ENCODE peak calls at places on chromosomes 11 and 22, in ten cellular contexts. Y is mammary epithelial cell; G is PC-3; N is IMR-90; J is CD8-positive, alpha-beta T cell; E is upper lobe of right lung; S is uterus; O is gastrocnemius medialis; A is heart left ventricle; K is brain microvascular endothelial cell. V is an unnamed sample.
A peak's percentile ranks its signal among the peaks of the same experiment; 100 is the strongest.

GRCh38 chr11:291281-292210 is 2.6 kb downstream of the PGGHG start:
- DNase-seq in N (no peak), Y (no peak), G (no peak), K (no peak), O (no peak), E (peak; percentile 63), J (no peak), S (no peak), A (peak; percentile 54), V (no peak)

GRCh38 chr22:20154602-20155183 is 3.8 kb upstream of the CCDC188 start:
- DNase-seq in E (no peak), N (no peak), A (no peak), S (no peak), K (no peak), Y (no peak), G (no peak), O (no peak), J (no peak), V (no peak)

GRCh38 chr11:2883717-2884423 is 1.7 kb downstream of the CDKN1C start:
- DNase-seq in G (no peak), J (no peak), S (no peak), N (no peak), Y (no peak), K (no peak), O (no peak), A (peak; percentile 79), E (no peak), V (no peak)

GRCh38 chr22:29517215-29517908 is 36.2 kb downstream of the THOC5 start:
- DNase-seq in J (no peak), N (no peak), A (no peak), Y (no peak), O (peak; percentile 9), E (no peak), K (no peak), S (no peak), G (no peak), V (no peak)

GRCh38 chr11:132115454-132115853 is 745.0 kb downstream of the NTM start:
- DNase-seq in Y (no peak), J (no peak), G (peak; percentile 44), E (no peak), O (no peak), S (no peak), A (no peak), K (peak; percentile 79), N (peak; percentile 67), V (peak; percentile 66)

GRCh38 chr11:70397336-70397982 is 870 bp upstream of the CTTN start:
- DNase-seq in K (peak; percentile 14), G (no peak), S (no peak), A (no peak), O (no peak), E (no peak), Y (no peak), N (peak; percentile 30), J (no peak), V (no peak)

GRCh38 chr11:61071208-61071681 is 31.0 kb upstream of the CD5 start:
- DNase-seq in Y (no peak), O (no peak), A (no peak), G (no peak), K (no peak), S (no peak), J (peak; percentile 37), N (no peak), E (no peak), V (no peak)

GRCh38 chr22:29481265-29482000 is 1.4 kb downstream of the NEFH start:
- DNase-seq in S (no peak), A (no peak), Y (no peak), G (no peak), K (no peak), O (no peak), E (no peak), J (no peak), N (no peak), V (no peak)

GRCh38 chr11:74720596-74721478 is 10.4 kb downstream of the CHRDL2 start:
- DNase-seq in K (no peak), S (peak; percentile 86), O (no peak), A (peak; percentile 81), G (no peak), Y (no peak), E (peak; percentile 76), N (peak; percentile 89), J (no peak), V (no peak)

GRCh38 chr11:9462806-9463537 is 2.2 kb downstream of the ZNF143 start:
- DNase-seq in N (no peak), G (peak; percentile 61), O (no peak), K (no peak), E (no peak), J (no peak), Y (peak; percentile 41), S (no peak), A (no peak), V (peak; percentile 65)

GRCh38 chr11:64110465-64111375 is 55.2 kb downstream of the MACROD1 start:
- DNase-seq in E (no peak), G (no peak), N (no peak), A (no peak), O (no peak), Y (no peak), K (no peak), J (no peak), S (no peak), V (no peak)

GRCh38 chr11:64112771-64113461 is 53.0 kb downstream of the MACROD1 start:
- DNase-seq in O (no peak), Y (no peak), J (no peak), S (no peak), E (no peak), K (no peak), N (no peak), G (no peak), A (no peak), V (no peak)

GRCh38 chr11:64113462-64113780 is 52.5 kb downstream of the MACROD1 start:
- DNase-seq in J (no peak), O (no peak), A (no peak), K (no peak), Y (no peak), G (no peak), N (no peak), E (no peak), S (no peak), V (no peak)

GRCh38 chr11:64115751-64116522 is 50.0 kb downstream of the MACROD1 start:
- DNase-seq in A (no peak), Y (no peak), J (no peak), N (no peak), K (no peak), E (no peak), G (no peak), S (no peak), O (no peak), V (no peak)

DNA sequence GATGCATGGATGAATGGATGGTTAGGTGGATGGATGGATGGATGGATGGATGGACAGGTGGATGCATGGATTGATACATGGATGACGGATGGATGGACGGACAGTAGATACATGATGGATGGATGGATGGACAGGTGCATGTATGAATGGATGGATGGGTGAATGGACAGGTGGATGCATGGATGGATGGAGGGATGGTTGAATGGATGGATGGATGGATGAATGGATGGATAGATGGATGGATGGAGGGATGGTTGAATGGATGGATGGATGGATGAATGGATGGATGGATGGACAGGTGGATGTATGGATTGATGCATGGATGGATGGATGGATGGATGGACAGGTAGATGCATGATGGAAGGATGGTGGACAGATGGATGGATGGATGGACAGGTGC is 51.7 kb downstream of the MACROD1 start:
- DNase-seq in N (no peak), G (no peak), S (no peak), A (no peak), K (no peak), O (no peak), J (no peak), Y (no peak), E (no peak), V (no peak)
- TF ChIP-seq CTCF in N (no peak), G (no peak), S (no peak), A (no peak), K (no peak), O (no peak), J (no peak), Y (no peak), E (no peak), V (no peak)

GRCh38 chr11:18239655-18240054 is 3.1 kb upstream of the SAA4 start:
- DNase-seq in Y (no peak), S (no peak), G (no peak), K (no peak), N (no peak), A (no peak), O (no peak), E (no peak), J (no peak), V (no peak)
- H3K4me3 ChIP-seq in Y (no peak overlapping the region), S (no peak overlapping the region), G (no peak overlapping the region), K (no peak overlapping the region), N (no peak overlapping the region), A (no peak overlapping the region), O (no peak overlapping the region), E (no peak overlapping the region), J (no peak overlapping the region), V (no peak overlapping the region)

GRCh38 chr22:39415506-39415905 is 15.9 kb downstream of the TAB1 start:
- DNase-seq in N (no peak), E (no peak), J (no peak), Y (no peak), G (no peak), S (no peak), K (no peak), O (no peak), A (no peak), V (no peak)

GRCh38 chr22:39417641-39418040 is 18.1 kb downstream of the TAB1 start:
- DNase-seq in S (no peak), G (no peak), N (no peak), E (no peak), O (no peak), Y (no peak), K (no peak), J (no peak), A (no peak), V (no peak)

GRCh38 chr22:39414886-39415285 is 15.3 kb downstream of the TAB1 start:
- DNase-seq in O (peak; percentile 77), G (no peak), S (no peak), N (no peak), Y (no peak), K (no peak), E (no peak), A (no peak), J (no peak), V (no peak)

GRCh38 chr22:39414377-39414776 is 14.8 kb downstream of the TAB1 start:
- DNase-seq in G (no peak), E (no peak), O (no peak), Y (no peak), K (no peak), S (no peak), J (no peak), N (no peak), A (no peak), V (no peak)

DNA sequence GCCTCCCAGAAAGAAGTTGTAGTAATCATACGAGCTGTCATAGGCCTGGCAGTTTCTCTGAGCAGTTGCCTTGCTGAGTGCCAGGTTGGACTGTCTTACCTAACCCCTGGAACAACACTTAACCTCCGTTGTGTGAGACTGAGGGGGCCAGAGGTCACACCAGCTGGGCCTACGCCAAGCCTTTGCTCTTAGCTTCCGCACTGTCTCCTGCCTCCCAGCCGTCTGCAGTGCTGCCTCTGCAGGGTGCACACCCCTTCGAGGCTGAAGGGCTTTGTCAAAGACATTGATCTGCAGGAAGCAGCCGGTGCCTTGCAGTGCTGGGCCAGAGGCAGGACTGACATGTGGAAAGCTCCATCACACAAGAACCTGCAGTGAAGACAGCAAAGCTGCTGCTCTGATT is 16.7 kb downstream of the TAB1 start:
- DNase-seq in Y (no peak), J (no peak), E (no peak), S (no peak), K (no peak), G (no peak), N (no peak), A (no peak), O (no peak), V (no peak)
- H3K36me3 ChIP-seq in Y (peaks cover 2% of the 10 kb centered on the region), J (peaks cover 36% of the 10 kb centered on the region), E (peaks cover 60% of the 10 kb centered on the region), S (no peaks in the 10 kb centered on the region), K (peaks cover 31% of the 10 kb centered on the region), G (no peaks in the 10 kb centered on the region), N (peaks cover 55% of the 10 kb centered on the region), A (peaks cover 18% of the 10 kb centered on the region), O (peaks cover 51% of the 10 kb centered on the region), V (peaks cover 29% of the 10 kb centered on the region)

GRCh38 chr11:67119577-67120391 is 721 bp downstream of the KDM2A start:
- DNase-seq in O (no peak), N (no peak), E (peak; percentile 67), S (peak; percentile 19), A (no peak), G (peak; percentile 32), Y (peak; percentile 20), J (no peak), K (no peak), V (no peak)
- TF ChIP-seq CTCF in O (no peak), N (peak; percentile 29), E (no peak), S (peak; percentile 40), A (no peak), G (no peak), Y (no peak), J (no peak), K (peak; percentile 9), V (no peak)